ENCODE peak calls at places on chromosomes 2 and 18, in seven cellular contexts. D, K, O, Q, A, I and Y are unnamed samples.

GRCh38 chr2:20099780-20100179 is 48.4 kb upstream of the LAPTM4A start:
- DNase-seq in D (no peak), K (no peak), O (no peak), Q (no peak), A (no peak), I (no peak), Y (no peak)

GRCh38 chr2:47595690-47596089 is 187.3 kb upstream of the MSH6 start:
- DNase-seq in D (no peak), K (no peak), O (no peak), Q (no peak), A (no peak), I (no peak), Y (no peak)

GRCh38 chr2:237870754-237871651 is 11.6 kb downstream of the RAMP1 start:
- DNase-seq in D (no peak), K (no peak), O (no peak), Q (no peak), A (peak; percentile 58), I (no peak), Y (no peak)

GRCh38 chr2:25309402-25309801 is 32.3 kb downstream of the DNMT3A start:
- DNase-seq in D (peak; percentile 44), K (peak; percentile 43), O (peak; percentile 77), Q (peak; percentile 55), A (peak; percentile 52), I (no peak), Y (peak; percentile 68)

GRCh38 chr18:62678847-62679535 is 36.4 kb upstream of the PHLPP1 start:
- DNase-seq in D (no peak), K (no peak), O (no peak), Q (no peak), A (no peak), I (no peak), Y (no peak)

GRCh38 chr2:216345846-216346245 is 26.4 kb downstream of the MARCHF4 start:
- DNase-seq in D (no peak), K (no peak), O (no peak), Q (no peak), A (no peak), I (no peak), Y (no peak)

GRCh38 chr18:63974991-63975390 is 5.1 kb downstream of the SERPINB8 start:
- DNase-seq in D (no peak), K (no peak), O (no peak), Q (no peak), A (no peak), I (no peak), Y (no peak)

GRCh38 chr2:199315299-199316179 is 142.2 kb downstream of the SATB2 start:
- DNase-seq in D (peak; percentile 56), K (no peak), O (peak; percentile 43), Q (no peak), A (no peak), I (no peak), Y (no peak)

GRCh38 chr2:69466728-69467127 is 29.5 kb upstream of the NFU1 start:
- DNase-seq in D (no peak), K (no peak), O (no peak), Q (no peak), A (no peak), I (no peak), Y (no peak)

GRCh38 chr2:134375935-134376334 is 122.1 kb downstream of the MGAT5 start:
- DNase-seq in D (no peak), K (peak; percentile 55), O (no peak), Q (no peak), A (peak; percentile 15), I (no peak), Y (peak; percentile 73)

GRCh38 chr2:26745609-26746327 is 18.3 kb upstream of the SLC35F6 start:
- DNase-seq in D (peak; percentile 82), K (peak; percentile 70), O (peak; percentile 87), Q (no peak), A (peak; percentile 82), I (no peak), Y (peak; percentile 91)

GRCh38 chr2:200483729-200484198 is 26.1 kb downstream of the KCTD18 start:
- DNase-seq in D (no peak), K (no peak), O (peak; percentile 69), Q (peak; percentile 35), A (peak; percentile 19), I (no peak), Y (no peak)

GRCh38 chr18:30591462-30591861 is 451.1 kb downstream of the DSC3 start:
- DNase-seq in D (no peak), K (no peak), O (no peak), Q (no peak), A (no peak), I (no peak), Y (no peak)

GRCh38 chr18:10558967-10559298 is 33.1 kb downstream of the NAPG start:
- DNase-seq in D (no peak), K (no peak), O (no peak), Q (no peak), A (no peak), I (no peak), Y (no peak)

GRCh38 chr2:168201722-168202121 is 45.7 kb downstream of the STK39 start:
- DNase-seq in D (no peak), K (no peak), O (no peak), Q (no peak), A (no peak), I (no peak), Y (no peak)

GRCh38 chr18:65522907-65523306 is 227.9 kb upstream of the CDH7 start:
- DNase-seq in D (no peak), K (no peak), O (no peak), Q (no peak), A (no peak), I (no peak), Y (no peak)

GRCh38 chr2:108215794-108216211 is 24.0 kb upstream of the SULT1C3 start:
- DNase-seq in D (no peak), K (no peak), O (no peak), Q (peak; percentile 7), A (no peak), I (no peak), Y (no peak)

GRCh38 chr2:72988041-72988440 is 70.7 kb downstream of the EMX1 start:
- DNase-seq in D (no peak), K (no peak), O (no peak), Q (no peak), A (no peak), I (no peak), Y (peak; percentile 17)

GRCh38 chr2:12173271-12173942 is 427.0 kb downstream of the LPIN1 start:
- DNase-seq in D (no peak), K (no peak), O (no peak), Q (no peak), A (no peak), I (no peak), Y (no peak)

GRCh38 chr2:240217431-240218301 is 77.2 kb upstream of the OTOS start:
- DNase-seq in D (no peak), K (no peak), O (no peak), Q (no peak), A (no peak), I (no peak), Y (no peak)